ENCODE peak calls at places on chromosomes 2 and 18, in eight cellular contexts. O, C, Y, L, B, S, T and R are unnamed samples.

GRCh38 chr2:95346236-95346737 is 49.1 kb downstream of the KCNIP3 start:
- DNase-seq in L (peak; percentile 25), T (peak; percentile 60), O (no peak), Y (peak; percentile 79), S (no peak), B (peak; percentile 68), C (peak; percentile 54), R (peak; percentile 64)

GRCh38 chr18:64403784-64404498 is 255.1 kb upstream of the LINC00305 start:
- DNase-seq in B (no peak), T (no peak), C (no peak), O (no peak), S (no peak), Y (no peak), L (no peak), R (no peak)

GRCh38 chr18:69845588-69846506 is 101.8 kb downstream of the CD226 start:
- DNase-seq in Y (no peak), L (peak; percentile 22), O (no peak), C (no peak), S (no peak), B (no peak), T (peak; percentile 15), R (no peak)

GRCh38 chr2:72115361-72116080 is 32.1 kb downstream of the CYP26B1 start:
- DNase-seq in S (peak; percentile 77), Y (peak; percentile 82), C (peak; percentile 80), T (peak; percentile 90), B (peak; percentile 46), O (peak; percentile 55), L (peak; percentile 87), R (peak; percentile 96)

GRCh38 chr2:229930656-229931055 is 8.4 kb downstream of the FBXO36 start:
- DNase-seq in T (no peak), B (no peak), Y (no peak), S (no peak), L (no peak), O (no peak), C (no peak), R (no peak)

GRCh38 chr2:134190062-134190806 is 63.6 kb upstream of the MGAT5 start:
- DNase-seq in S (no peak), L (no peak), B (no peak), O (no peak), T (no peak), Y (no peak), C (no peak), R (no peak)

GRCh38 chr2:72892506-72893173 is 5.4 kb downstream of the SPR start:
- DNase-seq in T (peak; percentile 54), S (peak; percentile 87), B (peak; percentile 77), O (no peak), L (peak; percentile 85), C (peak; percentile 79), Y (peak; percentile 72), R (peak; percentile 80)

GRCh38 chr2:160397530-160397865 is 96.1 kb downstream of the RBMS1 start:
- DNase-seq in L (peak; percentile 52), S (no peak), O (no peak), C (no peak), T (peak; percentile 72), B (no peak), Y (no peak), R (peak; percentile 45)

GRCh38 chr2:239800785-239801184 is 224.4 kb downstream of the NDUFA10 start:
- DNase-seq in T (no peak), C (no peak), L (no peak), B (no peak), O (no peak), Y (no peak), S (peak; percentile 16), R (no peak)

GRCh38 chr2:220396287-220396686 is 768.9 kb downstream of the SLC4A3 start:
- DNase-seq in S (no peak), Y (peak; percentile 39), O (no peak), C (no peak), T (peak; percentile 86), L (no peak), B (no peak), R (no peak)

GRCh38 chr18:30093376-30093775 is 949.2 kb downstream of the DSC3 start:
- DNase-seq in L (no peak), S (no peak), O (no peak), T (peak; percentile 31), Y (no peak), B (no peak), C (no peak), R (no peak)

GRCh38 chr2:79855264-79856006 is 342.6 kb downstream of the CTNNA2 start:
- DNase-seq in B (peak; percentile 59), O (no peak), T (peak; percentile 25), S (peak; percentile 80), C (no peak), Y (no peak), L (peak; percentile 20), R (no peak)
- TF ChIP-seq CTCF in B (peak; percentile 38), O (no peak), T (no peak), S (peak; percentile 84), C (no peak), Y (peak; percentile 26), L (peak; percentile 20), R (no peak)

GRCh38 chr2:205720451-205720902 is 38.2 kb downstream of the NRP2 start:
- DNase-seq in O (no peak), T (no peak), L (no peak), C (no peak), S (peak; percentile 65), Y (no peak), B (no peak), R (no peak)

GRCh38 chr2:205722538-205722878 is 40.2 kb downstream of the NRP2 start:
- DNase-seq in L (no peak), B (no peak), T (no peak), S (no peak), Y (no peak), O (no peak), C (no peak), R (no peak)

GRCh38 chr2:205723174-205723573 is 40.9 kb downstream of the NRP2 start:
- DNase-seq in O (no peak), L (no peak), S (no peak), B (no peak), C (no peak), Y (no peak), T (no peak), R (no peak)

GRCh38 chr2:205719864-205720263 is 37.6 kb downstream of the NRP2 start:
- DNase-seq in B (no peak), L (no peak), Y (no peak), C (no peak), O (no peak), S (no peak), T (no peak), R (no peak)

DNA sequence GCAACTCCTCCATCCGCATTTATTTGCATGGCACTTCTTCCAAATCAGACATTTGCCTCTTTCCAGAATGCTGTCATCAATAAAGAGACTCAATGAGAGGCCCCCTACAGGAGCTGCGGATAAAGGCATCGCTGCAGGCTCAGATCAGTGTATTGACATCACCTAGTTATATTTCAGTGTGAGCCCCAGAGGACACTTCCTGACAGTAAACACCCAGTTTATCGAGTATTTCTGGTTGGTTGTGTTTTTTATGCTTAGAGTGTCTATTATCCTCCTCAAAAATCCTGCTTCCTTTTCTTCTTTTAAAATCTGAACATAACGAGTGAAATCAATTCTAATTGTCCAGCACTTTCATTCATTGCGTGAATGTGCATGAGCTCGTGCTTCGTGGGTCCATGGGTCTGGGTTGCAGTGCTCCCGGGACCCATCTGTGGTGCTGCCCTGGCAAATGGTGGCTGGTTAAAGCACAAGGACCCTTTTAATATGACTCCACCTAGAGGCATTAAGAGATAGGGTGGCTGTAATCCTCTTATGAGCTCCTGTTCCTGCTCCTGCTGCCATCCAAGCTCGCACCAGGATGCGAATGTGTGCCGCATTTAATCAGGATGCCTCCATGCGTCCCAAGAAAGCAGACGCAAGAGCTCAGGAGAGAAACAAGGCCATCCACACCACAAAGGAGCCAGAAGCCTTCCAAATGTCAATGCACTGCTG is 38.9 kb downstream of the NRP2 start:
- DNase-seq in Y (no peak), S (peak; percentile 68), C (no peak), O (no peak), T (no peak), L (no peak), B (no peak), R (no peak)
- TF ChIP-seq CTCF in Y (peak; percentile 23), S (peak; percentile 78), C (peak; percentile 15), O (no peak), T (peak; percentile 50), L (peak; percentile 18), B (peak; percentile 52), R (peak; percentile 36)

DNA sequence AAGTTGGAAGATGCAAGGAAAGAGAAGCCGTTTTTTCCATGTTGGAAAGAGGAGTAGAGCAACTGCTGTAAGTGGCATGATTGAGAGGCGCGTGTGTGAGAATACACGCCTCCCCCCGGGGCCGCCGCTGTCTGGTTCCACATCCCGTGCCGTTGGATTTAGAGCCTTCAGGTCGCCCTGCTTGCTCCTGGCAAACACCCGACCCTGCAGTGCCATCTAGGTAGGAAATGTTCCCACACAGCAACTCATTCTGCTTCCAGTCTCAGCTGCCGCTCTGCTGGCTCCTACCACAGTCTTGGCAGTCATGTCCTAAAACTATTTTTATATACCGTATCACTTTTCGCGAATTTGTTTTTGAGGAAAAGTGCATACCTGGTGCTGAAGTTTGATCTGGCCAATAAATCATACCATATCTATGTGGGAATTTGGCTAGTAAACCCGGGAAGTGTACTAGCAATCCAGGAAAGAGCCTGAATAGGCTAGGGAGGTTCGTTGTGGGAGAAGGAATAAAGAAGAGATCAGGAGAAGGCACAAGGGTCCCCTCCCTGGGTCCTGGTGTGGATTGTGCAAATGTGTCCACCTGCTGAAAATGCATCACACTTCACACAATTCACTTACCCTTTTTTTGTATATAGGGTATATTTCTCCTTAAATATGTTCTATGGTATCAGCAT is 372.7 kb downstream of the FBXO15 start:
- DNase-seq in T (no peak), B (no peak), Y (no peak), C (no peak), O (no peak), L (peak; percentile 51), S (peak; percentile 71), R (no peak)
- TF ChIP-seq CTCF in T (no peak), B (peak; percentile 46), Y (no peak), C (no peak), O (no peak), L (peak; percentile 29), S (peak; percentile 48), R (no peak)

GRCh38 chr2:28956415-28956826 is 24.7 kb upstream of the TOGARAM2 start:
- DNase-seq in L (no peak), C (no peak), Y (peak; percentile 34), O (no peak), S (peak; percentile 91), T (peak; percentile 32), B (peak; percentile 61), R (no peak)

GRCh38 chr2:28956890-28957289 is 24.2 kb upstream of the TOGARAM2 start:
- DNase-seq in S (peak; percentile 71), B (no peak), O (no peak), C (no peak), Y (no peak), T (no peak), L (peak; percentile 28), R (no peak)

GRCh38 chr2:28960401-28960800 is 20.7 kb upstream of the TOGARAM2 start:
- DNase-seq in C (no peak), L (no peak), S (no peak), B (no peak), T (no peak), Y (no peak), O (no peak), R (no peak)

GRCh38 chr2:28955492-28955891 is 25.6 kb upstream of the TOGARAM2 start:
- DNase-seq in O (no peak), B (no peak), Y (no peak), L (no peak), C (no peak), T (no peak), S (peak; percentile 73), R (no peak)

DNA sequence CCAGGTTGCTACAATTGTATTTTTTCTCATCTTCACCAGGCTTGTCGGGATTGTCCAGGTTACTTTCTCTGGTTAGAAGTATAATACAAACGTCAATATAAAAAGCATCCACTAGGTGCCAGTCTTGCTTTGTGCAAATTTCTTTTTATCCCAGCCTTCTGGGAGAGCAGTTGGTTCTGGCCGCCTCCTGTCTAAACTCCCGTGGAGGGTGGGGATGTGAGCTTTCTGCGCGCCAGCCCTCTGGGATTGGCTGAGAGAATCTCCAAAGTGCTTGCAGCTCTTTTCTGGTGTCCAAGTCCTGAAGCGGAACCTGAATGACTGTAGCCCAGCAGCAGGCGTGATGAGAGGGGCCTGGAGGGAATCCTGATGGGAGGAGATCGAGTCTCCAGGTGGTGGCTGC is 22.4 kb upstream of the TOGARAM2 start:
- DNase-seq in C (peak; percentile 60), T (peak; percentile 69), Y (peak; percentile 63), O (no peak), L (peak; percentile 77), B (peak; percentile 87), S (peak; percentile 88), R (peak; percentile 65)
- TF ChIP-seq CTCF in C (peak; percentile 81), T (peak; percentile 50), Y (peak; percentile 35), O (peak; percentile 71), L (peak; percentile 97), B (peak; percentile 79), S (peak; percentile 82), R (peak; percentile 72)